ENCODE peak calls at places on chromosome 7, in six cellular contexts. D is endodermal cell; M is CD4-positive, alpha-beta T cell; F is astrocyte of the spinal cord; T is osteocyte; A is choroid plexus epithelial cell. C is an unnamed sample.

GRCh38 chr7:69768986-69769595 is 170.8 kb downstream of the AUTS2 start:
- DNase-seq in D (no peak), F (no peak), T (no peak), M (no peak), A (peak), C (no peak)

GRCh38 chr7:137886266-137886665 is 39.5 kb upstream of the DGKI start:
- DNase-seq in T (no peak), A (no peak), D (no peak), M (no peak), F (no peak), C (no peak)

GRCh38 chr7:128415217-128415785 is 5.5 kb upstream of the IMPDH1 start:
- DNase-seq in A (no peak), D (no peak), M (no peak), T (no peak), F (no peak), C (no peak)

GRCh38 chr7:98116656-98117461 is 10.2 kb downstream of the LMTK2 start:
- DNase-seq in F (peak), M (no peak), A (peak), T (no peak), D (no peak), C (no peak)

GRCh38 chr7:158167373-158167772 is 420.2 kb downstream of the PTPRN2 start:
- DNase-seq in A (no peak), F (no peak), D (no peak), M (no peak), T (no peak), C (peak)

GRCh38 chr7:14381306-14381705 is 391.8 kb upstream of the ETV1 start:
- DNase-seq in T (no peak), F (peak), A (peak), M (no peak), D (no peak), C (no peak)

GRCh38 chr7:74657692-74658170 is at the start of gene GTF2I:
- DNase-seq in A (no peak), T (peak), F (no peak), D (no peak), M (no peak), C (peak)

GRCh38 chr7:1489336-1489735 is 14.9 kb downstream of the INTS1 start:
- DNase-seq in T (no peak), F (no peak), M (no peak), A (no peak), D (no peak), C (no peak)

GRCh38 chr7:28354601-28355062 is 57.7 kb upstream of the CREB5 start:
- DNase-seq in M (no peak), T (no peak), A (peak), D (no peak), F (peak), C (no peak)

GRCh38 chr7:10767771-10768170 is 205.9 kb upstream of the PHF14 start:
- DNase-seq in M (no peak), F (peak), A (no peak), T (no peak), D (no peak), C (no peak)

GRCh38 chr7:641269-641671 is 85.2 kb upstream of the DNAAF5 start:
- DNase-seq in T (no peak), D (no peak), M (no peak), F (no peak), A (peak), C (no peak)

GRCh38 chr7:95904099-95904498 is 131.7 kb downstream of the DYNC1I1 start:
- DNase-seq in F (no peak), M (no peak), D (no peak), T (no peak), A (no peak), C (no peak)

GRCh38 chr7:34128762-34129161 is 223.4 kb downstream of the BMPER start:
- DNase-seq in M (no peak), F (peak), A (peak), D (no peak), T (no peak), C (no peak)

GRCh38 chr7:112930787-112931186 is 140.6 kb upstream of the TMEM168 start:
- DNase-seq in T (no peak), A (peak), M (no peak), D (no peak), F (peak), C (no peak)

GRCh38 chr7:79453558-79454324 is at the start of gene MAGI2:
- DNase-seq in T (peak), F (peak), M (no peak), D (peak), A (peak), C (peak)

GRCh38 chr7:120272261-120272895 is 597 bp upstream of the KCND2 start:
- DNase-seq in T (no peak), A (peak), D (peak), M (no peak), F (peak), C (no peak)

GRCh38 chr7:126210707-126211106 is 1042.0 kb downstream of the GRM8 start:
- DNase-seq in M (no peak), A (no peak), F (no peak), D (no peak), T (no peak), C (no peak)

GRCh38 chr7:126657599-126658358 is 595.0 kb downstream of the GRM8 start:
- DNase-seq in D (no peak), A (no peak), T (no peak), F (no peak), M (no peak), C (no peak)

GRCh38 chr7:127632276-127632910 is 14.5 kb upstream of the PAX4 start:
- DNase-seq in A (no peak), D (no peak), T (no peak), F (peak), M (no peak), C (no peak)

GRCh38 chr7:97027427-97028234 is 3.0 kb upstream of the DLX5 start:
- DNase-seq in A (peak), D (peak), F (peak), M (peak), T (no peak), C (no peak)

GRCh38 chr7:130363156-130363847 is 17.0 kb upstream of the CPA1 start:
- DNase-seq in A (peak), T (no peak), M (no peak), D (no peak), F (peak), C (no peak)

GRCh38 chr7:74242122-74242443 is 12.1 kb downstream of the RFC2 start:
- DNase-seq in F (no peak), M (no peak), T (no peak), D (no peak), A (no peak), C (no peak)

GRCh38 chr7:46146454-46147255 is 225.6 kb upstream of the IGFBP3 start:
- DNase-seq in T (no peak), F (peak), A (peak), D (no peak), M (no peak), C (no peak)

GRCh38 chr7:90404777-90405176 is 1.5 kb downstream of the CLDN12 start:
- DNase-seq in M (no peak), A (peak), D (no peak), T (no peak), F (no peak), C (no peak)

GRCh38 chr7:22866965-22867364 is 44.3 kb upstream of the TOMM7 start:
- DNase-seq in D (no peak), A (peak), T (no peak), F (no peak), M (no peak), C (no peak)

GRCh38 chr7:44367475-44368030 is 42.2 kb upstream of the CAMK2B start:
- DNase-seq in A (no peak), M (no peak), F (no peak), T (peak), D (peak), C (no peak)

GRCh38 chr7:76423666-76424412 is 911 bp upstream of the ZP3 start:
- DNase-seq in A (peak), F (peak), M (no peak), T (no peak), D (peak), C (no peak)

GRCh38 chr7:158246272-158246959 is 341.2 kb downstream of the PTPRN2 start:
- DNase-seq in M (no peak), F (no peak), D (no peak), A (no peak), T (peak), C (no peak)

GRCh38 chr7:157961731-157962457 is 625.1 kb downstream of the DNAJB6 start:
- DNase-seq in M (no peak), T (peak), A (no peak), D (peak), F (no peak), C (no peak)

GRCh38 chr7:1693991-1694524 is 24.0 kb downstream of the ELFN1 start:
- DNase-seq in A (peak), T (no peak), D (peak), F (peak), M (peak), C (peak)

GRCh38 chr7:111855842-111856227 is 293.5 kb upstream of the IMMP2L start:
- DNase-seq in F (peak), M (no peak), D (peak), A (peak), T (no peak), C (no peak)

GRCh38 chr7:40808409-40808942 is 673.7 kb downstream of the SUGCT start:
- DNase-seq in F (peak), D (no peak), T (peak), M (no peak), A (peak), C (no peak)

GRCh38 chr7:156046031-156046560 is 233.8 kb upstream of the SHH start:
- DNase-seq in T (no peak), D (no peak), F (no peak), M (no peak), A (no peak), C (no peak)

GRCh38 chr7:156041398-156041797 is 229.1 kb upstream of the SHH start:
- DNase-seq in D (no peak), A (no peak), M (no peak), F (no peak), T (no peak), C (no peak)

GRCh38 chr7:156039194-156039593 is 226.9 kb upstream of the SHH start:
- DNase-seq in T (no peak), F (no peak), D (no peak), A (no peak), M (no peak), C (no peak)

GRCh38 chr7:156039971-156040677 is 227.9 kb upstream of the SHH start:
- DNase-seq in F (no peak), T (no peak), D (no peak), M (no peak), A (no peak), C (no peak)

GRCh38 chr7:156043435-156044123 is 231.3 kb upstream of the SHH start:
- DNase-seq in F (no peak), A (no peak), M (no peak), D (no peak), T (no peak), C (no peak)
- TF ChIP-seq CTCF in F (no peak), A (no peak), M (no peak), D (no peak), T (no peak), C (no peak)

DNA sequence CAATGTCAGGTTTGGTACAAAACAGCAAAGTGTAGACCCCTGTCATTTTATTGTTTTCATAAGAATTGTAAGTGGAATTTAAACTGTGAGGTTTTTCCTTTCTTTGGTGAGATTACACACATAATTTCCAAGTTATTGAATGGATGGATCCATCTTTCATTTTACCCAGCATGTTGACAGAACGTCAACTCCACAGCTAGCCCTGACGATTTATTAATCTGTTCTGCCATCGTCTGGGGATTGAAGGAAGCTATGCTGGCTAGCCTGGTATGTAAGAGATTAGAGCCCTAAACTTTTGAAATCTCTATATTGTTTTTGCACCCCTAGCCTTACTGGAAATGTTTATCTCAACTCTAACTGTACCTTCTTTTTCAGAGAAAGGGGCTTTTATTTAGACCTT is 8.6 kb downstream of the WNT16 start:
- DNase-seq in M (no peak), T (no peak), D (no peak), F (no peak), A (peak), C (no peak)
- TF ChIP-seq CTCF in M (no peak), T (peak), D (no peak), F (peak), A (peak), C (no peak)

GRCh38 chr7:12687213-12688171 is at the start of gene ARL4A:
- DNase-seq in F (peak), D (peak), M (peak), T (peak), A (peak), C (peak)

GRCh38 chr7:12684733-12685132 is 2.7 kb upstream of the ARL4A start:
- DNase-seq in M (no peak), D (no peak), T (no peak), A (no peak), F (no peak), C (no peak)

GRCh38 chr7:12685550-12685949 is 1.9 kb upstream of the ARL4A start:
- DNase-seq in D (peak), T (no peak), A (peak), M (peak), F (peak), C (no peak)

GRCh38 chr7:12686894-12687212 is 580 bp upstream of the ARL4A start:
- DNase-seq in F (no peak), D (no peak), T (no peak), A (no peak), M (no peak), C (no peak)

GRCh38 chr7:12686234-12686893 is 1.1 kb upstream of the ARL4A start:
- DNase-seq in F (peak), D (peak), T (peak), M (peak), A (peak), C (peak)
- TF ChIP-seq CTCF in F (peak), D (peak), T (peak), M (peak), A (peak), C (peak)

GRCh38 chr7:18874875-18875274 is 242.6 kb downstream of the TWIST1 start:
- DNase-seq in A (peak), M (no peak), T (no peak), D (no peak), F (no peak), C (no peak)

GRCh38 chr7:18872344-18872743 is 245.1 kb downstream of the TWIST1 start:
- DNase-seq in D (no peak), M (no peak), T (no peak), F (no peak), A (no peak), C (no peak)

GRCh38 chr7:18877874-18878273 is 239.6 kb downstream of the TWIST1 start:
- DNase-seq in M (no peak), T (no peak), D (no peak), F (no peak), A (no peak), C (no peak)

GRCh38 chr7:18873674-18874341 is 243.6 kb downstream of the TWIST1 start:
- DNase-seq in M (no peak), F (peak), T (no peak), A (peak), D (peak), C (no peak)
- TF ChIP-seq CTCF in M (no peak), F (peak), T (peak), A (peak), D (peak), C (peak)

GRCh38 chr7:124012864-124013263 is 20.0 kb downstream of the TMEM229A start:
- DNase-seq in M (no peak), T (no peak), D (no peak), A (no peak), F (no peak), C (no peak)
- TF ChIP-seq CTCF in M (no peak), T (no peak), D (no peak), A (no peak), F (no peak), C (no peak)

GRCh38 chr7:25615005-25615404 is 386.7 kb upstream of the NPVF start:
- DNase-seq in D (no peak), T (no peak), A (no peak), F (no peak), M (no peak), C (no peak)
- TF ChIP-seq CTCF in D (no peak), T (no peak), A (no peak), F (no peak), M (no peak), C (no peak)

GRCh38 chr7:100705341-100705752 is 574 bp upstream of the POP7 start:
- DNase-seq in M (peak), A (peak), D (peak), F (peak), T (peak), C (peak)
- TF ChIP-seq CTCF in M (peak), A (peak), D (peak), F (peak), T (peak), C (peak)

DNA sequence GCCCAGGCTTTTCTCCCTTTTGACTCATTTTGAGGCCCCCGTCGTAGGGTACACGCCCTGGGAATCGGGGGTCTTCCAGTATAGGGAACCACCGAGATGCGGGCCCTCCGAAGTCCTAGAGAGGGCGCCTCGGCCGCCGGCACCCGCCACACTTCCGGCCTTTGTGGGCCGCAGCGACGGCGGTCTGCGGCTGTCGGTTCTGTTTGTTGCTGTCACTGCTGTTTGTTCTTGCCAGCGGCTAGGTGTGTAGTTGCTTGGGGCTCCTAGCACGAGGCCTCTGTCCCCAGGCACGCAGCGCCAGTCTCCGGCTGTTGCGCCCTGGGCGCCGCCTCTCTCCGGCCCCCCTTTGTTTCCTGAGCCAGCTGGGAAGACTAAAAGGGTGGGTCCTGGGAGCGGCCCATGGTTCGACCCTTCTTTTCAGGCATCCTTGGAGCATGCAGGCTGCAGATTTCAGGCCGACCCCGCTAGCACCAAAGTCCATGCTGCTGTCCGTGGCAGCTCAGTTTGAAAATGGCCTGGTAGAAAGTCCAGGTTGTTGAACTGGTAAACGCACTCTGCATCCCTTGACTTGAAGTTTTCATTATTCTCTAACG is 17.8 kb upstream of the ZKSCAN1 start:
- DNase-seq in D (peak), T (no peak), A (peak), F (peak), M (peak), C (no peak)
- TF ChIP-seq CTCF in D (peak), T (no peak), A (peak), F (peak), M (no peak), C (no peak)

DNA sequence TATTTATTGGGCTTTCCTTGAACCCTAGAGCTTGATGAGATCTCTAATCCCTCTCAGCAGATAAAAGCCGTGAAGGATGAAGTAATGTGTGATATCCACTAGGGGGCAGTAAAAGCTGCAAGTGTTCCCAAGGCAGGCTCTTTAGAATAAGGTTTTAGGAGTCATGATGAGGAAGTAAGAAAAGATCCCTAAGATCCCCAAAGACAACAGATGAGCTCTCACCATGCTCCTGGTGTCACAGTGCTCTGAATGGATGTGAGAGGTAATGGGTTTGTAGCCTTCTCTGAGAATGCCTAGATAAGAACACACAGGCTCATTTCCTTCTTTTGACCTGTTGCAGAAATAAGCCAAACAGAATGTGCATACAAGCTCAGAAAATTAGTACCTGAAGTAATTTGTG is 70.4 kb upstream of the ITPRID1 start:
- DNase-seq in M (no peak), F (peak), T (no peak), D (peak), A (peak), C (no peak)
- TF ChIP-seq CTCF in M (peak), F (peak), T (peak), D (peak), A (peak), C (peak)

C was measured in type B pancreatic cell.